ENCODE peak calls at places on chromosomes 13 and 19, in five cellular contexts. D, F, S, R and M are unnamed samples.

GRCh38 chr13:113855931-113856715 is 7.8 kb downstream of the GAS6 start:
- DNase-seq in D (no peak), F (peak), S (no peak), R (no peak), M (no peak)

GRCh38 chr13:109939105-109939504 is 152.7 kb upstream of the IRS2 start:
- DNase-seq in D (peak), F (no peak), S (no peak), R (no peak), M (no peak)

GRCh38 chr19:6092329-6093286 is 17.7 kb downstream of the RFX2 start:
- DNase-seq in D (peak), F (peak), S (peak), R (peak), M (no peak)

GRCh38 chr19:16425019-16425418 is 46.8 kb downstream of the EPS15L1 start:
- DNase-seq in D (no peak), F (no peak), S (no peak), R (no peak), M (no peak)

GRCh38 chr19:15015946-15016542 is 33.2 kb upstream of the CASP14 start:
- DNase-seq in D (no peak), F (no peak), S (no peak), R (no peak), M (no peak)

GRCh38 chr13:48976677-48977625 is 1.2 kb downstream of the FNDC3A start:
- DNase-seq in D (peak), F (no peak), S (no peak), R (no peak), M (no peak)

GRCh38 chr13:49020328-49020727 is 44.6 kb downstream of the FNDC3A start:
- DNase-seq in D (no peak), F (no peak), S (no peak), R (no peak), M (no peak)

GRCh38 chr13:99553033-99553432 is 51.8 kb downstream of the TM9SF2 start:
- DNase-seq in D (no peak), F (no peak), S (no peak), R (no peak), M (no peak)

GRCh38 chr13:73603646-73604045 is 530.6 kb downstream of the KLF12 start:
- DNase-seq in D (no peak), F (no peak), S (no peak), R (no peak), M (no peak)

GRCh38 chr19:34556500-34556899 is 74.9 kb downstream of the WTIP start:
- DNase-seq in D (peak), F (no peak), S (no peak), R (no peak), M (no peak)

GRCh38 chr19:1860821-1861598 is 2.4 kb downstream of the KLF16 start:
- DNase-seq in D (no peak), F (no peak), S (no peak), R (no peak), M (no peak)

GRCh38 chr19:16417660-16418596 is 53.8 kb downstream of the EPS15L1 start:
- DNase-seq in D (peak), F (peak), S (peak), R (peak), M (peak)

GRCh38 chr19:33883869-33884519 is 87.3 kb downstream of the KCTD15 start:
- DNase-seq in D (no peak), F (no peak), S (peak), R (no peak), M (no peak)

GRCh38 chr13:86601351-86601750 is 802.1 kb upstream of the SLITRK6 start:
- DNase-seq in D (peak), F (no peak), S (no peak), R (no peak), M (no peak)

GRCh38 chr13:46168341-46168740 is 13.6 kb downstream of the LCP1 start:
- DNase-seq in D (no peak), F (peak), S (no peak), R (no peak), M (no peak)

GRCh38 chr19:12715102-12715501 is 8.6 kb downstream of the TNPO2 start:
- DNase-seq in D (no peak), F (no peak), S (no peak), R (no peak), M (no peak)

GRCh38 chr19:58562126-58563033 is 4.0 kb upstream of the UBE2M start:
- DNase-seq in D (peak), F (no peak), S (peak), R (peak), M (peak)

GRCh38 chr13:105612541-105612940 is 922.9 kb downstream of the EFNB2 start:
- DNase-seq in D (no peak), F (no peak), S (no peak), R (no peak), M (no peak)

GRCh38 chr13:42970824-42971669 is 21.0 kb downstream of the EPSTI1 start:
- DNase-seq in D (peak), F (no peak), S (no peak), R (no peak), M (peak)
- TF ChIP-seq CTCF in D (peak), F (peak), S (peak), R (peak), M (peak)

GRCh38 chr13:23455401-23456185 is 22.1 kb upstream of the SACS start:
- DNase-seq in D (no peak), F (no peak), S (no peak), R (no peak), M (no peak)
- TF ChIP-seq CTCF in D (no peak), F (no peak), S (no peak), R (no peak), M (no peak)

GRCh38 chr13:88978607-88979006 is 1307.4 kb downstream of the SLITRK5 start:
- DNase-seq in D (no peak), F (no peak), S (no peak), R (no peak), M (no peak)

DNA sequence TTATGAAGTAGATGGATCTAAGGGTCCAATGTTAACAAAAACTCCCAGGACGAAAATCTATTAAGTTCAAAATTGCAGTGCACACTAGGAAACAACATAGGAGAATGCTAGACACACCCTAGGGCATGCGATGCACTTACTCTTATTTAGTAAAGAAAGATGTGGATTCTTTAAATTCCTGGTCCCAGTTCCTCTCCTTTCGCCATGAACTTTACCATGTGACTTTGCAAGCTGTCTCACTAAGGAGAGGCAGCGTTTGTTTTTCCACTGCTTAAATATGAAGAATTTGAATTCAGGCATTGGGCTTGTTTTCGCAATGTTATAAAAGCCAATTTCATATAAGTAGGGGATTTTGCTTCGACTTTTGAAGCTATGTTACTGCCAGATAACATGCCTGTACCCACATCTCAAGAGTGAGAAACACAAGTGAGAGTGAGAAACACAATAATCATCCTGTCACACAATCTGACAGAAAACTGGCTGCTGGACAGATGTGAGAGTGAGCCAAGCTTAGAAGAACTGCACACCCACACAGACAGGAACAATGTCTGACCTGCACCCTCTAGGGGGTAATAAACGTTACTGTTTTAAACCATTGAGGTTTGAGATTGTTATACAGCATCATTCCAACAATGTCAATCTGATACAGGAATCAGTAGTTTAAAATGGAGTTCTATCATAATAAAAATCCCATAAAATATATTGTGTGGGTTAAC is 1308.5 kb downstream of the SLITRK5 start:
- DNase-seq in D (no peak), F (no peak), S (no peak), R (no peak), M (no peak)
- TF ChIP-seq CTCF in D (no peak), F (no peak), S (peak), R (no peak), M (peak)

GRCh38 chr19:48487944-48488343 is 18.8 kb downstream of the CYTH2 start:
- DNase-seq in D (peak), F (no peak), S (peak), R (peak), M (no peak)

GRCh38 chr19:48491793-48492123 is 19.9 kb downstream of the LMTK3 start:
- DNase-seq in D (no peak), F (no peak), S (no peak), R (peak), M (no peak)

GRCh38 chr19:48487544-48487943 is 18.4 kb downstream of the CYTH2 start:
- DNase-seq in D (no peak), F (no peak), S (no peak), R (no peak), M (no peak)

GRCh38 chr19:48490980-48491792 is 20.4 kb downstream of the LMTK3 start:
- DNase-seq in D (no peak), F (no peak), S (no peak), R (peak), M (peak)

GRCh38 chr19:48489608-48490216 is 20.5 kb downstream of the CYTH2 start:
- DNase-seq in D (peak), F (peak), S (peak), R (peak), M (peak)
- TF ChIP-seq CTCF in D (peak), F (peak), S (peak), R (peak), M (peak)

DNA sequence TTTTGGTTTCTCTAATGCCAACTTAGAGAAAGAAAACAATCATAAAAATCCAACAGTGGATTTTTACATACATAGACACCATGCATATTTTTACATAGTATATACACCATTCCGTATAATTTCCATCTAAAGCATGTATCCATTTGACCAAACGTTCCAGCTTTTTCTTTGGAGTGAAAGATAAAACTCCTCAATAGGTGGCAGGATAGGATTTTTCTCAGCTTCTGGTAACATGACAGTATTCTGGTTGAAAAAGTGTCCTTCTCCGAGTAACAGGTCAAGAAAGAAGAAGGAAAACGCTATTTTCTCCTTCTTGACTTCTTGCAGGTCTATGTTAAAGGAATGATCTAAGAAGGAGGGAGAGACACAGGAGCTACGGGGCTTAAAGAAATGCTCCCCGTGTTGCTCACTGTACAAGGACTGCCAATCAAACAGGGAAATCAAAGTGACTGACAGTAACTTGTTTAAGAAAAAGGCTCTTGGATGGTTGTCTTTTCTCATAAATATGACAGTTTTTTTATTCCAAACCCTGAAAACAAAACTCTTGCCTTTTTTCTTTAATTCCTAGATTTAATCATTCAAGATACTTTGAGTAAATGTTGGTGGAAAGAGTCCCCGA is 11.5 kb downstream of the FLT1 start:
- DNase-seq in D (no peak), F (no peak), S (no peak), R (no peak), M (no peak)
- TF ChIP-seq CTCF in D (no peak), F (no peak), S (no peak), R (no peak), M (no peak)

GRCh38 chr13:29801737-29802305 is 48.6 kb downstream of the UBL3 start:
- DNase-seq in D (no peak), F (no peak), S (no peak), R (no peak), M (no peak)
- TF ChIP-seq CTCF in D (no peak), F (no peak), S (no peak), R (no peak), M (peak)

DNA sequence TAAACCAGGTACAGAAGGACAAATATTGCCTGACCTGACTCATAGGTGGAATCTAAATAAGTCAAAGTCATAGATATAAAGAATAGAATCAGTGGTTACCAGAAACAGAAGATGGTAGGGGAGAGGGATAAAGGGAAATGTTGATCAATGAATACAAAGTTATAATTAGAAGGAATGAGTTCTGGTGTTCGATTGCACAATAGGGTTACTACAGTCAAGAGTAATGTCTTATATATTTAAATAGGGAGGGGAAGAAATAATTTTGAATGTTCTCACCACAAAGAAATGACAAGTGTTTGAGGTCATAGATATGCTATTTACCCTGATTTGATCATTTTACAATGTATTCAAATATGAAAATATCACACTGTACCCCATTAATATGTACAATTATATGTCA is 1541.2 kb downstream of the SLITRK1 start:
- DNase-seq in D (no peak), F (no peak), S (no peak), R (no peak), M (no peak)
- TF ChIP-seq CTCF in D (no peak), F (no peak), S (no peak), R (no peak), M (no peak)

DNA sequence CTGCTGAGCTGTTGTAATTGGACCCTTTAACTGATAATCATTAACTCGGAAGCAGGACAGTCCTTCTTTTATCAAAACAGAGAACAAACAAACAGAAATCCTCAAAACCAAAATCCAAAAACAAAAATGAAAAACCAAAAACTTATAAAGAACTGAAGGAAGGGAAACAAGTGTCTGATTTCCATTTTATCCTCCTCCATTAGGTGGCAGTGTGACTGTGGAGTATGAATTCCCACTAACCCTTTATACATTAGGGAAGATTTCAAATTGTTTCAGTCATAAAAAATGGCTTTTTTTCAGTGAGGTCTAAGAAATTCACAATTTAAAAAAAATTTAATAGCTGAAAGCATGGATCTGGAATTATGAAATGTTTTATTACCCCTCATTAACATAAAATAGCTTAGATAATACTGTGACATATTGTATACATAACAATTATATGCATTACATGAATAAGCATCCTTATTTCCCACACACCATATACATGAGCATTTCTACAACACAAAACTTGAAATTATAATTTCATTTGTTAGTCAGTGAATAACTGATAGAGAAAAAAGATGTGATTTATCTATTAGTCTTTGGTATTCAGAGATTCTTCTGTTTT is 1074.3 kb upstream of the PCDH9 start:
- DNase-seq in D (no peak), F (no peak), S (no peak), R (no peak), M (peak)
- TF ChIP-seq CTCF in D (no peak), F (peak), S (peak), R (no peak), M (peak)

DNA sequence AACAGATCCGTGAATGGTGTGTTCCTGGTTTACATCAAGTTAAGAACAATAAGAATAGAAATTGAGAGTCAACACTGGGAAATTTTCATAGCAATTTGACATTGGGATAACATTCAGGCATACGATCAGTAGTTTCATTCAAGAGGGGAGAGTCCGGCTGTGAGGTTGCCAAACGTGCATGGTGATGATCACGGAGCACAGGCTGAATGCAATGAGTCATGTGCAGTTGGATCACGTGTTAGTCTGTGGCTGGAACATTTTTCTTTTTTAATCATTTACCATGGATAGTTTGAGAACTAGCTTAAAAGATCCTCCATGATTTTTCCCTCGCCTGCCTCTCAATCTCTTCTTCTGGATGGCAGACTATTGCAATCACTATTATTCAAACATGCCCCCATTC is 2.5 kb upstream of the DCT start:
- DNase-seq in D (peak), F (no peak), S (no peak), R (no peak), M (no peak)
- TF ChIP-seq CTCF in D (no peak), F (no peak), S (no peak), R (no peak), M (no peak)